ENCODE peak calls at places on chromosomes 3 and 15, in five cellular contexts. C, L, X, O and P are unnamed samples.

GRCh38 chr3:112117415-112117814 is 15.6 kb downstream of the GCSAM start:
- DNase-seq in L (no peak), X (no peak), C (no peak), O (no peak), P (no peak)

GRCh38 chr15:80480909-80481308 is 76.7 kb downstream of the ARNT2 start:
- DNase-seq in L (peak; percentile 90), O (no peak), C (peak; percentile 72), X (no peak), P (peak; percentile 96)

GRCh38 chr15:60548101-60548500 is 69.2 kb upstream of the ICE2 start:
- DNase-seq in C (no peak), X (no peak), O (peak; percentile 26), L (no peak), P (no peak)

GRCh38 chr3:19547665-19548464 is 386.2 kb downstream of the EFHB start:
- DNase-seq in O (no peak), C (no peak), X (no peak), L (no peak), P (no peak)

GRCh38 chr15:67884514-67885225 is 44.8 kb upstream of the RNU6-1 start:
- DNase-seq in C (peak; percentile 87), L (peak; percentile 48), O (peak; percentile 58), X (peak; percentile 80), P (no peak)

GRCh38 chr3:149016242-149016641 is 24.9 kb downstream of the GYG1 start:
- DNase-seq in C (no peak), X (no peak), O (no peak), L (no peak), P (no peak)

GRCh38 chr3:190534986-190535385 is 21.1 kb downstream of the IL1RAP start:
- DNase-seq in C (no peak), X (no peak), L (no peak), O (no peak), P (no peak)

GRCh38 chr15:77853910-77854309 is 221.2 kb upstream of the LINGO1 start:
- DNase-seq in L (no peak), O (no peak), X (no peak), C (no peak), P (no peak)

GRCh38 chr15:90037961-90038633 is 37.0 kb downstream of the ZNF710 start:
- DNase-seq in C (peak; percentile 21), O (no peak), X (no peak), L (peak; percentile 28), P (no peak)

GRCh38 chr3:179967622-179968021 is 69.1 kb downstream of the PEX5L start:
- DNase-seq in O (no peak), X (no peak), C (no peak), L (no peak), P (no peak)

GRCh38 chr3:153372326-153372725 is 210.3 kb downstream of the RAP2B start:
- DNase-seq in C (no peak), O (no peak), X (no peak), L (peak; percentile 65), P (no peak)

GRCh38 chr3:192653862-192654261 is 73.5 kb downstream of the FGF12 start:
- DNase-seq in C (no peak), X (no peak), L (no peak), O (no peak), P (no peak)

GRCh38 chr3:69309810-69310209 is 76.1 kb downstream of the FRMD4B start:
- DNase-seq in C (no peak), O (no peak), L (no peak), X (peak; percentile 49), P (no peak)

GRCh38 chr3:15204005-15204404 is 2.0 kb upstream of the CAPN7 start:
- DNase-seq in L (peak; percentile 28), C (no peak), X (no peak), O (no peak), P (no peak)

GRCh38 chr15:32688151-32688639 is 29.6 kb upstream of the GREM1 start:
- DNase-seq in X (peak; percentile 47), C (no peak), O (no peak), L (no peak), P (no peak)

GRCh38 chr3:186432189-186432588 is 70.2 kb upstream of the DGKG start:
- DNase-seq in X (no peak), C (no peak), L (peak; percentile 57), O (no peak), P (no peak)

GRCh38 chr3:194312743-194313281 is 38.3 kb downstream of the CPN2 start:
- DNase-seq in C (peak; percentile 55), L (peak; percentile 6), X (no peak), O (no peak), P (no peak)

GRCh38 chr3:128845119-128845518 is 34.3 kb upstream of the ACAD9 start:
- DNase-seq in O (no peak), L (no peak), C (no peak), X (peak; percentile 48), P (no peak)

GRCh38 chr15:78111788-78112187 is 19.4 kb downstream of the SH2D7 start:
- DNase-seq in O (no peak), C (no peak), L (no peak), X (no peak), P (no peak)